ENCODE peak calls at places on chromosomes 5 and 9, in four cellular contexts. One of them, this sample, is unnamed.

GRCh38 chr9:15287309-15287708 is 19.7 kb downstream of the TTC39B start:
- DNase-seq in IMR-90: no peak
- DNase-seq in upper lobe of right lung: no peak
- DNase-seq in hepatic stellate cell: no peak
- DNase-seq in this sample: no peak

GRCh38 chr9:138049085-138049778 is 171.7 kb downstream of the CACNA1B start:
- DNase-seq in hepatic stellate cell: no peak
- DNase-seq in upper lobe of right lung: peak
- DNase-seq in IMR-90: no peak
- DNase-seq in this sample: no peak

GRCh38 chr5:17990168-17990567 is 355.9 kb downstream of the TAF11L14 start:
- DNase-seq in IMR-90: no peak
- DNase-seq in hepatic stellate cell: no peak
- DNase-seq in upper lobe of right lung: no peak
- DNase-seq in this sample: no peak

GRCh38 chr5:37090123-37090726 is 159.0 kb downstream of the CPLANE1 start:
- DNase-seq in hepatic stellate cell: no peak
- DNase-seq in upper lobe of right lung: no peak
- DNase-seq in IMR-90: no peak
- DNase-seq in this sample: no peak

GRCh38 chr9:79707589-79707988 is 135.8 kb downstream of the TLE4 start:
- DNase-seq in hepatic stellate cell: no peak
- DNase-seq in IMR-90: no peak
- DNase-seq in upper lobe of right lung: no peak
- DNase-seq in this sample: no peak

GRCh38 chr9:129101279-129101678 is 9.3 kb downstream of the CRAT start:
- DNase-seq in IMR-90: no peak
- DNase-seq in upper lobe of right lung: no peak
- DNase-seq in hepatic stellate cell: no peak
- DNase-seq in this sample: no peak

GRCh38 chr5:6827815-6828214 is 114.6 kb downstream of the TENT4A start:
- DNase-seq in IMR-90: no peak
- DNase-seq in hepatic stellate cell: no peak
- DNase-seq in upper lobe of right lung: no peak
- DNase-seq in this sample: no peak

GRCh38 chr5:1502046-1502736 is 21.6 kb downstream of the LPCAT1 start:
- DNase-seq in IMR-90: no peak
- DNase-seq in hepatic stellate cell: no peak
- DNase-seq in upper lobe of right lung: peak
- DNase-seq in this sample: peak

GRCh38 chr5:31854625-31855526 is 215.9 kb downstream of the PDZD2 start:
- DNase-seq in IMR-90: no peak
- DNase-seq in hepatic stellate cell: peak
- DNase-seq in upper lobe of right lung: peak
- DNase-seq in this sample: peak

GRCh38 chr5:169641253-169641652 is 4.2 kb downstream of the DOCK2 start:
- DNase-seq in IMR-90: peak
- DNase-seq in upper lobe of right lung: no peak
- DNase-seq in hepatic stellate cell: peak
- DNase-seq in this sample: no peak

GRCh38 chr9:108662935-108663334 is 192.9 kb downstream of the ACTL7B start:
- DNase-seq in upper lobe of right lung: no peak
- DNase-seq in IMR-90: no peak
- DNase-seq in hepatic stellate cell: no peak
- DNase-seq in this sample: no peak

GRCh38 chr5:116605310-116606070 is 30.9 kb upstream of the SEMA6A start:
- DNase-seq in hepatic stellate cell: no peak
- DNase-seq in IMR-90: no peak
- DNase-seq in upper lobe of right lung: no peak
- DNase-seq in this sample: no peak

GRCh38 chr9:27856748-27857147 is 283.5 kb upstream of the C9orf72 start:
- DNase-seq in upper lobe of right lung: no peak
- DNase-seq in hepatic stellate cell: no peak
- DNase-seq in IMR-90: no peak
- DNase-seq in this sample: no peak

GRCh38 chr5:115033861-115034260 is 135.8 kb downstream of the TRIM36 start:
- DNase-seq in IMR-90: no peak
- DNase-seq in hepatic stellate cell: no peak
- DNase-seq in upper lobe of right lung: no peak
- DNase-seq in this sample: no peak

GRCh38 chr9:77462066-77462465 is 186.1 kb downstream of the GNA14 start:
- DNase-seq in upper lobe of right lung: no peak
- DNase-seq in hepatic stellate cell: no peak
- DNase-seq in IMR-90: no peak
- DNase-seq in this sample: no peak

GRCh38 chr9:124852121-124852828 is 985 bp upstream of the WDR38 start:
- DNase-seq in upper lobe of right lung: no peak
- DNase-seq in hepatic stellate cell: no peak
- DNase-seq in IMR-90: no peak
- DNase-seq in this sample: peak

GRCh38 chr5:96648023-96648422 is 14.2 kb upstream of the CAST start:
- DNase-seq in hepatic stellate cell: no peak
- DNase-seq in IMR-90: no peak
- DNase-seq in upper lobe of right lung: no peak
- DNase-seq in this sample: no peak

GRCh38 chr5:97967292-97967691 is 784.2 kb upstream of the RIOK2 start:
- DNase-seq in hepatic stellate cell: no peak
- DNase-seq in upper lobe of right lung: no peak
- DNase-seq in IMR-90: no peak
- DNase-seq in this sample: no peak

This sample was measured in lower lobe of right lung.